ENCODE peak calls at places on chromosomes 16 and 17, in seven cellular contexts. F is suprapubic skin, Z is GM06990, N is H1, Y is BE2C, E is spleen, T is body of pancreas. S is an unnamed sample.

GRCh38 chr16:81740163-81740562 is 38.9 kb upstream of the PLCG2 start:
- DNase-seq in E (peak; percentile 82), Y (no peak), N (no peak), T (no peak), F (no peak), Z (peak; percentile 74), S (no peak)

GRCh38 chr17:59330314-59330942 is 1.0 kb upstream of the YPEL2 start:
- DNase-seq in N (no peak), Z (no peak), E (peak; percentile 75), F (peak; percentile 81), T (peak; percentile 85), Y (no peak), S (peak; percentile 55)

GRCh38 chr16:54493594-54493993 is 207.0 kb upstream of the IRX3 start:
- DNase-seq in N (no peak), E (no peak), F (no peak), Y (no peak), T (no peak), Z (no peak), S (no peak)

GRCh38 chr16:56997931-56998330 is 8.6 kb downstream of the NLRC5 start:
- DNase-seq in Y (no peak), T (no peak), F (no peak), Z (no peak), E (no peak), N (no peak), S (no peak)

GRCh38 chr17:8941980-8942617 is 23.4 kb downstream of the PIK3R5 start:
- DNase-seq in E (peak; percentile 79), F (no peak), Z (peak; percentile 68), N (no peak), T (no peak), Y (no peak), S (no peak)

GRCh38 chr17:64741038-64741641 is 79.0 kb upstream of the SMURF2 start:
- DNase-seq in Z (no peak), N (no peak), E (no peak), Y (no peak), T (peak; percentile 25), F (peak; percentile 73), S (no peak)

GRCh38 chr16:88759245-88759975 is 25.6 kb downstream of the PIEZO1 start:
- DNase-seq in F (no peak), T (no peak), N (no peak), Z (no peak), Y (peak; percentile 59), E (peak; percentile 88), S (no peak)

GRCh38 chr16:50338371-50339231 is 30.2 kb downstream of the BRD7 start:
- DNase-seq in E (no peak), Z (no peak), Y (no peak), N (no peak), T (no peak), F (no peak), S (no peak)

GRCh38 chr16:1281517-1281916 is 25.6 kb downstream of the TPSD1 start:
- DNase-seq in Y (no peak), T (no peak), F (no peak), N (no peak), E (no peak), Z (no peak), S (no peak)

GRCh38 chr16:49557070-49557446 is 183.5 kb downstream of the C16orf78 start:
- DNase-seq in Z (no peak), F (no peak), E (peak; percentile 70), N (peak; percentile 43), Y (no peak), T (no peak), S (no peak)

GRCh38 chr16:89261691-89262563 is 44.4 kb downstream of the ZNF778 start:
- DNase-seq in Z (no peak), E (peak; percentile 47), T (no peak), Y (no peak), F (no peak), N (no peak), S (no peak)

GRCh38 chr16:88424536-88425230 is 28.4 kb upstream of the ZFPM1 start:
- DNase-seq in Y (no peak), E (no peak), T (no peak), N (no peak), Z (no peak), F (no peak), S (no peak)

GRCh38 chr17:76341301-76341700 is 12.4 kb downstream of the PRPSAP1 start:
- DNase-seq in N (no peak), Y (no peak), F (no peak), E (no peak), T (no peak), Z (no peak), S (no peak)

GRCh38 chr17:45984368-45984767 is 14.7 kb upstream of the STH start:
- DNase-seq in E (peak; percentile 54), Z (no peak), T (no peak), Y (no peak), F (no peak), N (no peak), S (no peak)

GRCh38 chr16:74650966-74651567 is 15.6 kb downstream of the RFWD3 start:
- DNase-seq in T (no peak), F (no peak), Y (peak; percentile 17), N (no peak), Z (no peak), E (no peak), S (no peak)

GRCh38 chr16:51638338-51639135 is 487.5 kb upstream of the SALL1 start:
- DNase-seq in N (no peak), Y (no peak), E (no peak), F (no peak), Z (no peak), T (no peak), S (no peak)

GRCh38 chr17:83193336-83194188 is 114.2 kb downstream of the METRNL start:
- DNase-seq in E (peak; percentile 83), F (peak; percentile 78), Z (no peak), N (no peak), Y (no peak), T (no peak), S (peak; percentile 47)

GRCh38 chr16:72921620-72922019 is 126.3 kb downstream of the ZFHX3 start:
- DNase-seq in Z (no peak), E (peak; percentile 78), N (no peak), F (no peak), Y (peak; percentile 97), T (peak; percentile 59), S (no peak)

GRCh38 chr16:31401436-31401835 is 8.3 kb downstream of the ITGAD start:
- DNase-seq in Y (no peak), F (no peak), Z (no peak), T (no peak), E (no peak), N (no peak), S (no peak)

GRCh38 chr17:48001187-48001586 is 30.3 kb downstream of the CDK5RAP3 start:
- DNase-seq in Z (no peak), Y (no peak), E (no peak), N (no peak), T (no peak), F (no peak), S (no peak)

GRCh38 chr17:78387982-78388941 is 9.8 kb downstream of the PGS1 start:
- DNase-seq in N (no peak), Y (no peak), E (no peak), T (no peak), F (no peak), Z (peak; percentile 47), S (no peak)

GRCh38 chr17:27846042-27846655 is 45.8 kb upstream of the NOS2 start:
- DNase-seq in Y (no peak), N (no peak), F (no peak), E (no peak), T (no peak), Z (no peak), S (no peak)

GRCh38 chr17:15941781-15942180 is 3.1 kb upstream of the ADORA2B start:
- DNase-seq in N (no peak), Z (no peak), T (no peak), Y (no peak), F (no peak), E (no peak), S (no peak)

GRCh38 chr17:6654816-6655731 is 3.5 kb downstream of the C17orf100 start:
- DNase-seq in E (peak; percentile 78), F (no peak), Y (no peak), Z (no peak), N (no peak), T (peak; percentile 70), S (no peak)

GRCh38 chr16:17063156-17063555 is 407.6 kb downstream of the XYLT1 start:
- DNase-seq in T (no peak), F (no peak), Z (no peak), N (no peak), E (no peak), Y (no peak), S (no peak)

GRCh38 chr16:70630960-70631745 is 15.2 kb upstream of the IL34 start:
- DNase-seq in E (no peak), Z (no peak), Y (no peak), F (no peak), T (no peak), N (no peak), S (no peak)
- TF ChIP-seq CTCF in E (no peak), Z (no peak), Y (no peak), F (no peak), T (no peak), N (no peak), S (no peak)

GRCh38 chr17:61396586-61397085 is 3.0 kb upstream of the TBX2 start:
- DNase-seq in T (no peak), Y (no peak), Z (no peak), E (no peak), F (no peak), N (no peak), S (no peak)
- H3K4me3 ChIP-seq in T (no peak overlapping the region), Y (peak overlapping the region; percentile 26), Z (no peak overlapping the region), E (peak overlapping the region; percentile 45), F (peak overlapping the region; percentile 64), N (no peak overlapping the region), S (no peak overlapping the region)

DNA sequence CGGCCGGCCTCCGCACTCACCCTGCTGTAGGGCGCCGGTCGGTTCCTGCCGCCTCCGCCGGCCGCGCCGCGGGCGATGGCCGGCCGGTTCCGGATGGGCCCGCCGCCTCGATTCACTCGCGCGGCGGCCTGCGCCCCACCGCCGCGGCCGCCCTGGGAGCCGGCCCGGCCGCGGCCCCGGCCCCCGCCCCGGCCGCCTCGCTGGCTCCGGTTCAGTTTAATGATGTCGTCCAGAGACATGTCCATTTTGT is 158 bp downstream of the ALYREF start:
- DNase-seq in T (no peak), F (no peak), E (no peak), N (no peak), Y (no peak), Z (no peak), S (no peak)
- H3K36me3 ChIP-seq in T (peaks cover 13% of the 10 kb centered on the region), F (peaks cover 58% of the 10 kb centered on the region), E (peaks cover 72% of the 10 kb centered on the region), N (peaks cover 29% of the 10 kb centered on the region), Y (peaks cover 57% of the 10 kb centered on the region), Z (peaks cover 31% of the 10 kb centered on the region), S (peaks cover 8% of the 10 kb centered on the region)

GRCh38 chr17:67156269-67157199 is 88.5 kb downstream of the HELZ start:
- DNase-seq in Z (no peak), N (no peak), E (no peak), F (no peak), T (no peak), Y (no peak), S (peak; percentile 57)

GRCh38 chr17:67161573-67161972 is 83.4 kb downstream of the HELZ start:
- DNase-seq in E (no peak), T (no peak), F (no peak), Y (no peak), N (no peak), Z (no peak), S (no peak)

GRCh38 chr17:67160791-67161190 is 84.2 kb downstream of the HELZ start:
- DNase-seq in T (no peak), Z (no peak), F (no peak), Y (peak; percentile 14), E (no peak), N (no peak), S (no peak)

GRCh38 chr17:67162771-67163170 is 82.2 kb downstream of the HELZ start:
- DNase-seq in N (no peak), F (no peak), T (no peak), E (no peak), Z (no peak), Y (no peak), S (no peak)

GRCh38 chr17:67157732-67158639 is 87.0 kb downstream of the HELZ start:
- DNase-seq in Z (no peak), F (no peak), T (no peak), Y (peak; percentile 64), N (no peak), E (no peak), S (no peak)
- TF ChIP-seq CTCF in Z (peak; percentile 39), F (no peak), T (no peak), Y (peak; percentile 91), N (peak; percentile 50), E (no peak), S (no peak)

S was measured in kidney epithelial cell.